ENCODE peak calls at places on chromosome 9, in eight cellular contexts. K is GM23248; D is CD4-positive, CD25-positive, alpha-beta regulatory T cell; W is IMR-90; N is CD8-positive, alpha-beta memory T cell; F is CD4-positive, alpha-beta memory T cell; U is brain microvascular endothelial cell; B is breast epithelium. T is an unnamed sample.

GRCh38 chr9:89246840-89247239 is 64.2 kb upstream of the CKS2 start:
- DNase-seq in K (no peak), D (no peak), W (no peak), N (no peak), F (no peak), U (no peak), B (no peak), T (no peak)

GRCh38 chr9:71079451-71079850 is 42.0 kb downstream of the TRPM3 start:
- DNase-seq in K (peak; percentile 50), D (no peak), W (peak; percentile 31), N (no peak), F (no peak), U (no peak), B (no peak), T (no peak)

GRCh38 chr9:3954228-3954949 is 345.5 kb downstream of the GLIS3 start:
- DNase-seq in K (no peak), D (no peak), W (no peak), N (no peak), F (no peak), U (no peak), B (no peak), T (no peak)

GRCh38 chr9:36137392-36138004 is 965 bp downstream of the GLIPR2 start:
- DNase-seq in K (peak; percentile 62), D (no peak), W (peak; percentile 38), N (no peak), F (no peak), U (no peak), B (no peak), T (no peak)

GRCh38 chr9:91098203-91098602 is 263.5 kb downstream of the AUH start:
- DNase-seq in K (no peak), D (no peak), W (no peak), N (no peak), F (no peak), U (no peak), B (no peak), T (no peak)

GRCh38 chr9:21455320-21455719 is 15.1 kb downstream of the IFNA1 start:
- DNase-seq in K (peak; percentile 65), D (no peak), W (peak; percentile 25), N (no peak), F (peak; percentile 42), U (peak; percentile 11), B (no peak), T (no peak)

GRCh38 chr9:105146677-105147076 is 97.8 kb upstream of the SLC44A1 start:
- DNase-seq in K (no peak), D (no peak), W (no peak), N (no peak), F (no peak), U (no peak), B (no peak), T (no peak)

GRCh38 chr9:89223398-89223977 is 44.9 kb upstream of the SHC3 start:
- DNase-seq in K (peak; percentile 47), D (no peak), W (no peak), N (no peak), F (no peak), U (no peak), B (no peak), T (no peak)

GRCh38 chr9:13279284-13280162 is at the start of gene MPDZ:
- DNase-seq in K (peak; percentile 85), D (no peak), W (peak; percentile 66), N (no peak), F (no peak), U (peak; percentile 77), B (peak; percentile 57), T (peak; percentile 73)

GRCh38 chr9:112570731-112571167 is 84.1 kb downstream of the KIAA1958 start:
- DNase-seq in K (no peak), D (no peak), W (no peak), N (no peak), F (no peak), U (no peak), B (no peak), T (no peak)

GRCh38 chr9:98146101-98146991 is 27.3 kb upstream of the TRIM14 start:
- DNase-seq in K (peak; percentile 67), D (no peak), W (peak; percentile 27), N (no peak), F (no peak), U (no peak), B (peak; percentile 95), T (no peak)

GRCh38 chr9:85163415-85163814 is 493.9 kb downstream of the NTRK2 start:
- DNase-seq in K (peak; percentile 29), D (no peak), W (no peak), N (no peak), F (no peak), U (no peak), B (no peak), T (no peak)

GRCh38 chr9:132672413-132672690 is 2.1 kb downstream of the GTF3C4 start:
- DNase-seq in K (no peak), D (no peak), W (peak; percentile 26), N (no peak), F (no peak), U (peak; percentile 7), B (no peak), T (no peak)

GRCh38 chr9:124480621-124480981 is 26.6 kb downstream of the NR5A1 start:
- DNase-seq in K (peak; percentile 48), D (no peak), W (peak; percentile 4), N (no peak), F (no peak), U (no peak), B (no peak), T (no peak)

GRCh38 chr9:75086443-75087278 is 1.3 kb downstream of the NMRK1 start:
- DNase-seq in K (peak; percentile 5), D (no peak), W (no peak), N (no peak), F (no peak), U (no peak), B (no peak), T (no peak)

GRCh38 chr9:75085640-75086039 is 2.3 kb downstream of the NMRK1 start:
- DNase-seq in K (no peak), D (no peak), W (no peak), N (no peak), F (no peak), U (no peak), B (no peak), T (no peak)

GRCh38 chr9:75087279-75087823 is 604 bp downstream of the NMRK1 start:
- DNase-seq in K (peak; percentile 78), D (peak; percentile 37), W (peak; percentile 31), N (peak; percentile 47), F (peak; percentile 61), U (peak; percentile 26), B (no peak), T (no peak)

GRCh38 chr9:75084081-75084672 is 3.8 kb downstream of the NMRK1 start:
- DNase-seq in K (no peak), D (no peak), W (no peak), N (no peak), F (no peak), U (no peak), B (no peak), T (no peak)

GRCh38 chr9:75083188-75083976 is 4.6 kb downstream of the NMRK1 start:
- DNase-seq in K (no peak), D (no peak), W (no peak), N (peak; percentile 38), F (peak; percentile 50), U (no peak), B (no peak), T (peak; percentile 21)
- H3K27ac ChIP-seq in K (no peak overlapping the region), D (no peak overlapping the region), W (no peak overlapping the region), N (peak overlapping the region; percentile 20), F (no peak overlapping the region), U (no peak overlapping the region), B (peak overlapping the region; percentile 64), T (peak overlapping the region; percentile 17)

GRCh38 chr9:114475412-114476136 is 29.7 kb downstream of the WHRN start:
- DNase-seq in K (no peak), D (no peak), W (no peak), N (no peak), F (no peak), U (no peak), B (no peak), T (no peak)

GRCh38 chr9:114471157-114471556 is 34.1 kb downstream of the WHRN start:
- DNase-seq in K (no peak), D (no peak), W (no peak), N (no peak), F (no peak), U (no peak), B (no peak), T (no peak)

GRCh38 chr9:114472765-114473446 is 32.4 kb downstream of the WHRN start:
- DNase-seq in K (no peak), D (no peak), W (peak; percentile 6), N (no peak), F (no peak), U (no peak), B (no peak), T (no peak)

GRCh38 chr9:114474425-114474824 is 30.8 kb downstream of the WHRN start:
- DNase-seq in K (no peak), D (no peak), W (no peak), N (no peak), F (no peak), U (no peak), B (no peak), T (no peak)

DNA sequence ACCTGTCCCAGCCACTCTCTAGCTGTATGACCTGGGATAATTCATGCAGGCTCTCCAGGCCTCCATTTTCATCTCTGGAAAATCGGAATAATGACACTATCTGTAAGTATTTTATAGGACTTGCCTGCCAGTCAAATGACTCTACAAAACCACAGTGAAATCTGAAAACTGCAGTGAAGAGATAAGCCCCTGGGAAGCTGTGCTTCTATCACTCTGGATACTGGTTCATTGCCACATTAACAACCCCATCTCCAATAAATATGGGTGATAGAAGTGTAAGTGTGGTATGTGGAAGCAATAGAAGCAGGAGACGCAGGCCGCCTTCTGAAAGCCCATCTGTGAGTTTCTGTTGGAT is 31.8 kb downstream of the WHRN start:
- DNase-seq in K (no peak), D (no peak), W (no peak), N (no peak), F (no peak), U (no peak), B (no peak), T (no peak)
- H3K27ac ChIP-seq in K (no peak overlapping the region), D (no peak overlapping the region), W (no peak overlapping the region), N (no peak overlapping the region), F (no peak overlapping the region), U (no peak overlapping the region), B (no peak overlapping the region), T (no peak overlapping the region)

GRCh38 chr9:38761999-38762398 is 42.1 kb upstream of the FAM240B start:
- DNase-seq in K (no peak), D (no peak), W (no peak), N (no peak), F (no peak), U (no peak), B (no peak), T (no peak)
- H3K27ac ChIP-seq in K (no peak overlapping the region), D (no peak overlapping the region), W (no peak overlapping the region), N (no peak overlapping the region), F (no peak overlapping the region), U (no peak overlapping the region), B (no peak overlapping the region), T (no peak overlapping the region)

DNA sequence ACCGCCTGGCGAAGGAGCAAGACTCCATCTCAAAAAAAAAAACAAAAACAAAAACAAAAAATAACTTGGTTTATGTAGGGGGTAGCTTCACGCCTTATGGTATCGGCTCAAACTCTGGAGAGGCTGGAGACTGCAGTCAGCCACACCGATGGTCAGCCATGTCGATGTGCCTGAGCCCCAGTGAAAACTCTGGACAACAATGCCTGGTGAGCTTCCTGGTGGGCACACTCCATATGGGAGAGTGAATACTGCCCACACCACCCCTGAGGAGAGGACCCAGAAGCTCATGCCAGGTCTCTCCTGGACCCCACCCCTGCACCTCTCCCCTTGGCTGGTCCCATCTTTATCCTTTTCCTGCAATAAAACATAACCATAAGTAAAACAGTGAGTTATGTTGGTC is 19.6 kb downstream of the IPPK start:
- DNase-seq in K (no peak), D (no peak), W (no peak), N (no peak), F (no peak), U (no peak), B (peak; percentile 24), T (no peak)
- H3K27ac ChIP-seq in K (peak overlapping the region; percentile 83), D (no peak overlapping the region), W (no peak overlapping the region), N (no peak overlapping the region), F (no peak overlapping the region), U (peak overlapping the region; percentile 26), B (no peak overlapping the region), T (peak overlapping the region; percentile 56)